ENCODE peak calls at places on chromosomes 11 and 22, in seven cellular contexts. Q, N, L, A, W, U and Z are unnamed samples.

GRCh38 chr11:69943506-69943905 is 124.3 kb upstream of the FGF3 start:
- DNase-seq in Q (no peak), N (peak), L (no peak), A (no peak), W (no peak), U (no peak), Z (no peak)

GRCh38 chr11:68213555-68214172 is 568 bp upstream of the KMT5B start:
- DNase-seq in Q (peak), N (peak), L (peak), A (peak), W (peak), U (peak), Z (peak)

GRCh38 chr11:69920500-69921428 is 101.5 kb upstream of the FGF3 start:
- DNase-seq in Q (no peak), N (no peak), L (peak), A (no peak), W (no peak), U (no peak), Z (peak)

GRCh38 chr11:32312865-32313403 is 122.4 kb downstream of the WT1 start:
- DNase-seq in Q (peak), N (no peak), L (peak), A (no peak), W (peak), U (no peak), Z (no peak)

GRCh38 chr11:16669799-16670415 is 68.5 kb upstream of the C11orf58 start:
- DNase-seq in Q (no peak), N (no peak), L (no peak), A (no peak), W (peak), U (peak), Z (no peak)

GRCh38 chr11:26442131-26442530 is 110.2 kb downstream of the ANO3 start:
- DNase-seq in Q (no peak), N (no peak), L (no peak), A (no peak), W (peak), U (peak), Z (no peak)

GRCh38 chr11:126172596-126173038 is 38.8 kb downstream of the RPUSD4 start:
- DNase-seq in Q (no peak), N (no peak), L (no peak), A (peak), W (no peak), U (no peak), Z (peak)

GRCh38 chr22:43305806-43306205 is 37.4 kb downstream of the SCUBE1 start:
- DNase-seq in Q (no peak), N (peak), L (no peak), A (no peak), W (no peak), U (no peak), Z (no peak)

GRCh38 chr11:125347261-125347585 is 148.8 kb downstream of the FEZ1 start:
- DNase-seq in Q (no peak), N (no peak), L (no peak), A (no peak), W (no peak), U (no peak), Z (no peak)

GRCh38 chr11:73267921-73268540 is 4.1 kb upstream of the P2RY6 start:
- DNase-seq in Q (no peak), N (no peak), L (peak), A (no peak), W (no peak), U (no peak), Z (peak)

GRCh38 chr11:30342736-30343166 is 19.8 kb downstream of the ARL14EP start:
- DNase-seq in Q (peak), N (no peak), L (no peak), A (no peak), W (no peak), U (no peak), Z (no peak)

GRCh38 chr11:71914127-71914526 is 14.3 kb downstream of the XNDC1N start:
- DNase-seq in Q (no peak), N (no peak), L (no peak), A (no peak), W (no peak), U (no peak), Z (no peak)

GRCh38 chr11:128409476-128409875 is 177.9 kb downstream of the ETS1 start:
- DNase-seq in Q (no peak), N (no peak), L (no peak), A (peak), W (peak), U (peak), Z (no peak)

GRCh38 chr11:3632070-3632660 is 9.6 kb downstream of the ART5 start:
- DNase-seq in Q (no peak), N (no peak), L (no peak), A (no peak), W (no peak), U (no peak), Z (no peak)

GRCh38 chr11:69559181-69559580 is 77.7 kb downstream of the LINC01488 start:
- DNase-seq in Q (no peak), N (no peak), L (no peak), A (no peak), W (no peak), U (no peak), Z (no peak)

GRCh38 chr22:35835267-35835997 is 117.8 kb downstream of the APOL5 start:
- DNase-seq in Q (no peak), N (no peak), L (no peak), A (no peak), W (no peak), U (no peak), Z (no peak)

GRCh38 chr11:58963551-58964075 is 24.3 kb downstream of the GLYATL1 start:
- DNase-seq in Q (peak), N (no peak), L (no peak), A (peak), W (peak), U (peak), Z (peak)

GRCh38 chr11:67033661-67034166 is 10.8 kb downstream of the SYT12 start:
- DNase-seq in Q (no peak), N (no peak), L (no peak), A (peak), W (peak), U (peak), Z (no peak)

GRCh38 chr11:28098257-28098656 is 9.7 kb downstream of the KIF18A start:
- DNase-seq in Q (no peak), N (no peak), L (no peak), A (no peak), W (no peak), U (no peak), Z (no peak)

GRCh38 chr22:46111645-46112306 is 38.5 kb upstream of the PPARA start:
- DNase-seq in Q (no peak), N (no peak), L (no peak), A (no peak), W (no peak), U (no peak), Z (no peak)

GRCh38 chr11:127392575-127392974 is 392.0 kb upstream of the KIRREL3 start:
- DNase-seq in Q (no peak), N (no peak), L (no peak), A (no peak), W (no peak), U (no peak), Z (no peak)

GRCh38 chr11:7597620-7598019 is 75.7 kb downstream of the CYB5R2 start:
- DNase-seq in Q (peak), N (no peak), L (no peak), A (no peak), W (no peak), U (no peak), Z (no peak)